ENCODE peak calls at places on chromosomes 6 and 20, in eight cellular contexts. X is activated T-cell treated with anti-CD3 and anti-CD28 coated beads, Interleukin-2, amount 50 U/mL, for 72 hours; K is nephron progenitor cell; B is HuH-7.5; H is NCI-H1092 treated with DMSO at 0.1 percent for 48 hours; U is left colon; S is GM03348; L is activated naive CD4-positive, alpha-beta T cell treated with anti-CD3 and anti-CD28 coated beads for 36 hours. C is an unnamed sample.

GRCh38 chr6:21596379-21597242 is 3.1 kb downstream of the SOX4 start:
- DNase-seq in H (peak), X (peak), B (peak), L (peak), K (peak), U (peak), S (peak), C (peak)

GRCh38 chr6:12832341-12832740 is 115.8 kb downstream of the PHACTR1 start:
- DNase-seq in B (no peak), U (no peak), L (no peak), K (no peak), S (no peak), X (no peak), H (no peak), C (no peak)

GRCh38 chr6:132085731-132086130 is 134.6 kb upstream of the CCN2 start:
- DNase-seq in H (no peak), L (no peak), B (no peak), X (no peak), K (no peak), S (no peak), U (no peak), C (no peak)

GRCh38 chr6:36599791-36600209 is 5.6 kb downstream of the SRSF3 start:
- DNase-seq in H (no peak), X (peak), U (no peak), K (peak), L (peak), S (no peak), B (no peak), C (no peak)

GRCh38 chr6:145929037-145929633 is 35.0 kb downstream of the SHPRH start:
- DNase-seq in L (peak), B (no peak), H (peak), K (peak), S (peak), X (no peak), U (no peak), C (peak)

GRCh38 chr20:50368813-50369224 is 141.4 kb upstream of the PTPN1 start:
- DNase-seq in L (no peak), B (no peak), S (no peak), H (no peak), X (no peak), K (no peak), U (no peak), C (no peak)

GRCh38 chr6:155117266-155117665 is 122.2 kb downstream of the TIAM2 start:
- DNase-seq in K (no peak), X (no peak), L (no peak), H (no peak), S (peak), B (no peak), U (no peak), C (no peak)

GRCh38 chr6:37477186-37477585 is 22.5 kb downstream of the CCDC167 start:
- DNase-seq in U (no peak), B (no peak), X (no peak), K (no peak), S (no peak), H (no peak), L (no peak), C (no peak)

GRCh38 chr6:79810153-79810806 is 137.1 kb downstream of the ELOVL4 start:
- DNase-seq in H (peak), S (no peak), X (no peak), U (no peak), B (no peak), L (no peak), K (peak), C (peak)

GRCh38 chr6:4350571-4351505 is 215.5 kb upstream of the ECI2 start:
- DNase-seq in H (no peak), U (no peak), S (no peak), K (no peak), X (no peak), B (no peak), L (no peak), C (no peak)

GRCh38 chr6:137878070-137878809 is 11.2 kb downstream of the TNFAIP3 start:
- DNase-seq in U (no peak), S (no peak), B (no peak), L (no peak), X (no peak), H (no peak), K (no peak), C (no peak)

GRCh38 chr20:16576219-16576618 is 3.0 kb upstream of the KIF16B start:
- DNase-seq in K (no peak), B (peak), U (no peak), L (no peak), X (no peak), S (no peak), H (no peak), C (no peak)

GRCh38 chr6:144729502-144729901 is 444.4 kb downstream of the UTRN start:
- DNase-seq in B (no peak), U (no peak), X (no peak), L (no peak), S (no peak), H (no peak), K (no peak), C (no peak)

GRCh38 chr6:70685494-70686180 is 18.0 kb downstream of the SMAP1 start:
- DNase-seq in B (no peak), U (no peak), X (no peak), S (no peak), H (no peak), L (no peak), K (no peak), C (no peak)

GRCh38 chr6:144007779-144008500 is at the start of gene PLAGL1:
- DNase-seq in S (peak), B (peak), X (peak), L (peak), H (no peak), U (peak), K (peak), C (peak)

GRCh38 chr6:13668291-13668928 is 43.2 kb downstream of the RANBP9 start:
- DNase-seq in U (no peak), H (no peak), L (no peak), S (no peak), X (no peak), B (no peak), K (no peak), C (no peak)

GRCh38 chr6:6619415-6619814 is 30.9 kb downstream of the LY86 start:
- DNase-seq in B (no peak), L (no peak), S (no peak), K (no peak), H (no peak), X (no peak), U (no peak), C (no peak)

GRCh38 chr20:2756056-2756611 is 44.3 kb downstream of the CPXM1 start:
- DNase-seq in S (peak), X (no peak), U (no peak), H (peak), K (peak), L (peak), B (peak), C (peak)

GRCh38 chr6:151680846-151681425 is 126.5 kb upstream of the ESR1 start:
- DNase-seq in B (no peak), K (peak), L (no peak), X (no peak), S (no peak), U (no peak), H (no peak), C (no peak)

GRCh38 chr6:130993292-130993765 is 69.7 kb downstream of the EPB41L2 start:
- DNase-seq in B (no peak), U (peak), H (no peak), S (no peak), L (no peak), X (no peak), K (no peak), C (no peak)

GRCh38 chr6:40537446-40537845 is 49.7 kb downstream of the LRFN2 start:
- DNase-seq in S (no peak), K (no peak), H (no peak), X (no peak), L (no peak), U (no peak), B (no peak), C (no peak)

GRCh38 chr6:96520039-96520850 is 1.4 kb upstream of the UFL1 start:
- DNase-seq in B (no peak), L (no peak), K (no peak), X (no peak), S (no peak), H (no peak), U (peak), C (no peak)

GRCh38 chr20:10902836-10903410 is 229.1 kb upstream of the JAG1 start:
- DNase-seq in H (no peak), S (peak), K (no peak), L (no peak), X (no peak), B (no peak), U (no peak), C (no peak)

GRCh38 chr6:128204621-128205020 is 303.8 kb upstream of the THEMIS start:
- DNase-seq in U (no peak), B (no peak), H (no peak), L (no peak), X (no peak), K (no peak), S (no peak), C (no peak)

GRCh38 chr6:90328004-90328403 is 31.4 kb upstream of the BACH2 start:
- DNase-seq in B (no peak), U (no peak), K (no peak), X (no peak), S (no peak), H (no peak), L (no peak), C (no peak)

GRCh38 chr20:57600324-57601210 is 19.7 kb downstream of the ZBP1 start:
- DNase-seq in U (no peak), X (peak), H (no peak), K (no peak), L (no peak), B (no peak), S (no peak), C (no peak)

GRCh38 chr6:56399672-56400263 is 152.4 kb upstream of the COL21A1 start:
- DNase-seq in X (no peak), H (peak), U (no peak), L (no peak), K (no peak), S (no peak), B (no peak), C (no peak)

GRCh38 chr6:139801571-139802321 is 427.3 kb upstream of the CITED2 start:
- DNase-seq in H (no peak), U (no peak), K (no peak), X (no peak), B (no peak), L (no peak), S (no peak), C (peak)

GRCh38 chr20:48544402-48545333 is 283.1 kb downstream of the PREX1 start:
- DNase-seq in X (no peak), S (no peak), U (no peak), B (peak), K (no peak), H (peak), L (no peak), C (no peak)

GRCh38 chr6:134132494-134133141 is 80.2 kb upstream of the SLC2A12 start:
- DNase-seq in L (no peak), B (no peak), K (no peak), H (no peak), S (no peak), X (no peak), U (no peak), C (no peak)

GRCh38 chr6:35092362-35093117 is 48.6 kb downstream of the TCP11 start:
- DNase-seq in B (no peak), X (no peak), H (no peak), K (no peak), U (no peak), L (no peak), S (peak), C (no peak)

GRCh38 chr6:138162947-138163569 is 1.3 kb downstream of the ARFGEF3 start:
- DNase-seq in S (no peak), H (no peak), U (no peak), B (no peak), L (no peak), X (no peak), K (no peak), C (no peak)